ENCODE peak calls at places on chromosomes 11 and 22, in six cellular contexts. S is iris pigment epithelial cell, I is endothelial cell, A is HTR-8/SVneo, D is posterior cingulate gyrus, G is lower leg skin. W is an unnamed sample.

GRCh38 chr22:46006379-46007002 is 29.5 kb upstream of the WNT7B start:
- DNase-seq in D (peak; percentile 96), G (peak; percentile 90), I (peak; percentile 89), A (peak; percentile 91), S (peak; percentile 77), W (peak; percentile 95)

GRCh38 chr22:42844756-42845155 is 12.3 kb downstream of the ARFGAP3 start:
- DNase-seq in S (no peak), D (no peak), A (peak; percentile 44), G (no peak), I (no peak), W (no peak)

GRCh38 chr11:44759743-44760476 is 33.1 kb downstream of the TSPAN18 start:
- DNase-seq in A (no peak), I (no peak), G (no peak), S (no peak), D (no peak), W (no peak)

GRCh38 chr22:31556627-31557203 is 60.4 kb downstream of the SFI1 start:
- DNase-seq in G (no peak), D (no peak), A (peak; percentile 41), I (peak; percentile 16), S (peak; percentile 51), W (no peak)

GRCh38 chr11:67630230-67630942 is 649 bp upstream of the NUDT8 start:
- DNase-seq in I (peak; percentile 97), S (peak; percentile 97), G (peak; percentile 97), A (peak; percentile 99), D (peak; percentile 93), W (peak; percentile 99)

GRCh38 chr22:39306456-39307361 is 12.7 kb downstream of the RPL3 start:
- DNase-seq in S (peak; percentile 44), G (peak; percentile 43), A (no peak), D (no peak), I (peak; percentile 55), W (peak; percentile 51)

GRCh38 chr11:79456501-79456900 is 15.7 kb upstream of the TENM4 start:
- DNase-seq in D (no peak), A (no peak), G (no peak), S (no peak), I (no peak), W (no peak)

GRCh38 chr11:72354356-72355115 is 79.8 kb downstream of the CLPB start:
- DNase-seq in A (no peak), I (no peak), G (no peak), S (peak; percentile 28), D (no peak), W (no peak)

GRCh38 chr22:46660604-46661201 is 40.5 kb downstream of the GRAMD4 start:
- DNase-seq in S (no peak), I (no peak), D (no peak), A (no peak), G (no peak), W (no peak)

GRCh38 chr22:49983148-49984042 is 22.8 kb downstream of the PIM3 start:
- DNase-seq in I (no peak), D (no peak), A (no peak), S (no peak), G (peak; percentile 12), W (peak; percentile 46)

GRCh38 chr22:23038902-23039301 is 31.4 kb upstream of the GNAZ start:
- DNase-seq in D (no peak), I (no peak), G (no peak), A (no peak), S (no peak), W (no peak)

GRCh38 chr11:8030526-8031247 is 43.5 kb downstream of the EIF3F start:
- DNase-seq in D (no peak), I (no peak), A (no peak), S (no peak), G (no peak), W (no peak)

GRCh38 chr22:43136255-43136654 is 6.9 kb downstream of the MCAT start:
- DNase-seq in I (peak; percentile 71), D (no peak), A (peak; percentile 67), G (no peak), S (peak; percentile 33), W (no peak)

GRCh38 chr11:10072841-10073240 is 221.2 kb downstream of the SBF2 start:
- DNase-seq in A (no peak), I (no peak), S (peak; percentile 31), D (no peak), G (no peak), W (no peak)

GRCh38 chr22:29002603-29003002 is 59.0 kb downstream of the C22orf31 start:
- DNase-seq in G (no peak), D (no peak), A (no peak), S (no peak), I (no peak), W (no peak)

GRCh38 chr11:69075421-69076128 is 26.8 kb downstream of the TPCN2 start:
- DNase-seq in I (no peak), S (peak; percentile 87), A (no peak), G (peak; percentile 56), D (peak; percentile 63), W (peak; percentile 100)

GRCh38 chr11:95229199-95230053 is 1.6 kb downstream of the SESN3 start:
- DNase-seq in S (peak; percentile 54), A (no peak), D (no peak), I (no peak), G (peak; percentile 27), W (no peak)

W was measured in SJSA1.